ENCODE peak calls at places on chromosomes 7 and 10, in five cellular contexts. Q is amygdala, S is NCI-H2081, G is esophagus squamous epithelium, O is substantia nigra. K is an unnamed sample.

GRCh38 chr10:69696073-69696731 is 66.2 kb downstream of the FAM241B start:
- DNase-seq in O (no peak), G (no peak), Q (no peak), S (no peak), K (no peak)

GRCh38 chr7:155001756-155002410 is 1.0 kb downstream of the PAXIP1 start:
- DNase-seq in G (no peak), O (no peak), S (peak; percentile 28), Q (no peak), K (no peak)

GRCh38 chr7:150945853-150946825 is 32.0 kb downstream of the KCNH2 start:
- DNase-seq in G (no peak), O (no peak), Q (peak; percentile 60), S (no peak), K (no peak)

GRCh38 chr10:3692331-3692860 is 92.6 kb downstream of the KLF6 start:
- DNase-seq in O (no peak), S (no peak), G (no peak), Q (no peak), K (no peak)

GRCh38 chr7:120951826-120952225 is 1.2 kb downstream of the ING3 start:
- DNase-seq in S (peak; percentile 11), G (no peak), Q (no peak), O (no peak), K (no peak)

GRCh38 chr7:46072722-46073121 is 151.7 kb upstream of the IGFBP3 start:
- DNase-seq in O (no peak), Q (no peak), S (no peak), G (no peak), K (no peak)

GRCh38 chr7:142790565-142790964 is 19.8 kb downstream of the PRSS2 start:
- DNase-seq in G (no peak), Q (no peak), S (no peak), O (no peak), K (no peak)

GRCh38 chr10:43846187-43846680 is 197.6 kb upstream of the ZNF32 start:
- DNase-seq in Q (no peak), G (no peak), O (no peak), S (no peak), K (no peak)

GRCh38 chr7:149804106-149804505 is 30.7 kb upstream of the ZNF467 start:
- DNase-seq in O (no peak), S (no peak), Q (no peak), G (no peak), K (no peak)

GRCh38 chr10:24132741-24133140 is 76.2 kb upstream of the KIAA1217 start:
- DNase-seq in G (no peak), S (no peak), O (no peak), Q (no peak), K (no peak)

GRCh38 chr10:14405076-14406065 is 74.6 kb upstream of the FRMD4A start:
- DNase-seq in S (peak; percentile 42), O (no peak), Q (no peak), G (no peak), K (no peak)

GRCh38 chr7:128004623-128005022 is 26.6 kb downstream of the LRRC4 start:
- DNase-seq in O (no peak), S (no peak), G (no peak), Q (no peak), K (no peak)

GRCh38 chr10:99845837-99846382 is 63.5 kb downstream of the ABCC2 start:
- DNase-seq in O (peak; percentile 16), S (peak; percentile 59), Q (peak; percentile 78), G (peak; percentile 13), K (no peak)

GRCh38 chr10:5975641-5976473 is 1.5 kb downstream of the IL15RA start:
- DNase-seq in S (no peak), O (no peak), G (no peak), Q (no peak), K (no peak)

GRCh38 chr10:96831200-96831866 is 765 bp upstream of the LCOR start:
- DNase-seq in Q (no peak), S (no peak), O (no peak), G (no peak), K (no peak)

GRCh38 chr10:80133221-80133620 is 691 bp downstream of the PLAC9 start:
- DNase-seq in S (no peak), G (no peak), Q (no peak), O (no peak), K (no peak)

GRCh38 chr10:14879055-14879800 is 562 bp downstream of the SUV39H2 start:
- DNase-seq in O (no peak), Q (no peak), S (peak; percentile 13), G (no peak), K (no peak)

GRCh38 chr7:2982401-2982800 is 61.3 kb downstream of the CARD11 start:
- DNase-seq in O (no peak), S (no peak), G (no peak), Q (no peak), K (no peak)

GRCh38 chr10:59954296-59954695 is 47.9 kb upstream of the CCDC6 start:
- DNase-seq in O (no peak), S (no peak), G (no peak), Q (no peak), K (no peak)

GRCh38 chr7:16916733-16917132 is 35.0 kb upstream of the AGR3 start:
- DNase-seq in G (no peak), O (no peak), Q (no peak), S (peak; percentile 14), K (no peak)

GRCh38 chr7:115230882-115231508 is 309.1 kb downstream of the MDFIC start:
- DNase-seq in O (no peak), Q (no peak), S (peak; percentile 54), G (no peak), K (no peak)

GRCh38 chr7:99180067-99180650 is 27.8 kb downstream of the KPNA7 start:
- DNase-seq in Q (no peak), G (no peak), S (no peak), O (no peak), K (no peak)

GRCh38 chr7:24834150-24834798 is 77.0 kb upstream of the GSDME start:
- DNase-seq in O (no peak), Q (no peak), G (no peak), S (no peak), K (no peak)

GRCh38 chr7:85765698-85766298 is 578.9 kb upstream of the SEMA3D start:
- DNase-seq in O (no peak), S (peak; percentile 39), G (no peak), Q (no peak), K (no peak)

GRCh38 chr10:73625004-73625883 is 16.0 kb downstream of the MYOZ1 start:
- DNase-seq in O (peak; percentile 53), Q (no peak), G (no peak), S (peak; percentile 3), K (no peak)

K was measured in cortex of kidney.